ENCODE peak calls at places on chromosomes 3 and 15, in four cellular contexts. X, M, E and I are unnamed samples.

GRCh38 chr15:77819841-77820728 is 187.4 kb upstream of the LINGO1 start:
- DNase-seq in X (peak; percentile 48), M (no peak), E (no peak), I (no peak)

GRCh38 chr3:53243165-53243564 is 12.7 kb downstream of the TKT start:
- DNase-seq in X (no peak), M (no peak), E (peak; percentile 88), I (no peak)

GRCh38 chr15:92878593-92879053 is 21.5 kb upstream of the CHD2 start:
- DNase-seq in X (no peak), M (no peak), E (no peak), I (peak; percentile 21)

GRCh38 chr3:189103208-189103607 is 68.6 kb upstream of the TPRG1 start:
- DNase-seq in X (no peak), M (no peak), E (no peak), I (no peak)

GRCh38 chr15:71124937-71125755 is 9.9 kb downstream of the THSD4 start:
- DNase-seq in X (no peak), M (no peak), E (peak; percentile 52), I (no peak)

GRCh38 chr3:61682671-61683408 is 121.5 kb downstream of the PTPRG start:
- DNase-seq in X (no peak), M (no peak), E (no peak), I (no peak)

GRCh38 chr3:189297957-189298356 is 126.2 kb downstream of the TPRG1 start:
- DNase-seq in X (no peak), M (no peak), E (no peak), I (no peak)

GRCh38 chr15:69815793-69816192 is 281.9 kb downstream of the TLE3 start:
- DNase-seq in X (no peak), M (no peak), E (no peak), I (no peak)

GRCh38 chr15:63122002-63122893 is 587 bp downstream of the LACTB start:
- DNase-seq in X (peak; percentile 28), M (peak; percentile 36), E (peak; percentile 83), I (no peak)

GRCh38 chr3:74648102-74648501 is 33.6 kb upstream of the CNTN3 start:
- DNase-seq in X (no peak), M (no peak), E (no peak), I (no peak)

GRCh38 chr3:129592362-129593150 is 13.9 kb downstream of the PLXND1 start:
- DNase-seq in X (no peak), M (no peak), E (peak; percentile 54), I (no peak)

GRCh38 chr15:38072507-38073277 is 138.3 kb downstream of the TMCO5A start:
- DNase-seq in X (no peak), M (no peak), E (peak; percentile 92), I (no peak)

GRCh38 chr3:184085389-184085852 is 11.4 kb upstream of the HTR3E start:
- DNase-seq in X (no peak), M (no peak), E (peak; percentile 61), I (no peak)

GRCh38 chr15:76904461-76905012 is 603 bp downstream of the SCAPER start:
- DNase-seq in X (peak; percentile 7), M (no peak), E (peak; percentile 23), I (no peak)

GRCh38 chr15:70528270-70528706 is 235.1 kb downstream of the UACA start:
- DNase-seq in X (no peak), M (no peak), E (peak; percentile 79), I (no peak)

GRCh38 chr3:125374501-125374995 is 577 bp downstream of the ZNF148 start:
- DNase-seq in X (peak; percentile 39), M (no peak), E (peak; percentile 49), I (peak; percentile 16)

GRCh38 chr3:160413613-160414248 is 14.3 kb downstream of the SMC4 start:
- DNase-seq in X (peak; percentile 53), M (no peak), E (peak; percentile 92), I (peak; percentile 83)

GRCh38 chr15:91605576-91605975 is 247.9 kb upstream of the SLCO3A1 start:
- DNase-seq in X (no peak), M (no peak), E (no peak), I (no peak)

GRCh38 chr3:55826097-55826496 is 339.0 kb upstream of the WNT5A start:
- DNase-seq in X (no peak), M (no peak), E (no peak), I (no peak)

GRCh38 chr3:94822298-94822697 is 759.4 kb downstream of the NSUN3 start:
- DNase-seq in X (no peak), M (no peak), E (no peak), I (no peak)

GRCh38 chr3:134952372-134952771 is 157.3 kb downstream of the EPHB1 start:
- DNase-seq in X (no peak), M (no peak), E (no peak), I (no peak)

GRCh38 chr3:104629038-104629437 is 737.7 kb upstream of the ALCAM start:
- DNase-seq in X (no peak), M (no peak), E (peak; percentile 72), I (no peak)